ENCODE peak calls at places on chromosomes 7 and 10, in four cellular contexts. One of them, this sample, is unnamed.

GRCh38 chr10:103982639-103983038 is 15.7 kb downstream of the SLK start:
- DNase-seq in activated CD8-positive, alpha-beta memory T cell treated with anti-CD3 and anti-CD28 coated beads for 48 hours: no peak
- DNase-seq in left cardiac atrium: no peak
- DNase-seq in neural crest cell: no peak
- DNase-seq in this sample: no peak

GRCh38 chr7:30159698-30160143 is 24.9 kb downstream of the MTURN start:
- DNase-seq in activated CD8-positive, alpha-beta memory T cell treated with anti-CD3 and anti-CD28 coated beads for 48 hours: no peak
- DNase-seq in left cardiac atrium: no peak
- DNase-seq in neural crest cell: no peak
- DNase-seq in this sample: no peak

GRCh38 chr7:1454471-1455065 is 4.7 kb downstream of the MICALL2 start:
- DNase-seq in activated CD8-positive, alpha-beta memory T cell treated with anti-CD3 and anti-CD28 coated beads for 48 hours: no peak
- DNase-seq in left cardiac atrium: peak
- DNase-seq in neural crest cell: peak
- DNase-seq in this sample: no peak

GRCh38 chr7:47622946-47623640 is 41.2 kb upstream of the TNS3 start:
- DNase-seq in activated CD8-positive, alpha-beta memory T cell treated with anti-CD3 and anti-CD28 coated beads for 48 hours: no peak
- DNase-seq in left cardiac atrium: no peak
- DNase-seq in neural crest cell: no peak
- DNase-seq in this sample: no peak

GRCh38 chr10:12501324-12501723 is 152.0 kb downstream of the CAMK1D start:
- DNase-seq in activated CD8-positive, alpha-beta memory T cell treated with anti-CD3 and anti-CD28 coated beads for 48 hours: no peak
- DNase-seq in left cardiac atrium: no peak
- DNase-seq in neural crest cell: no peak
- DNase-seq in this sample: no peak

GRCh38 chr10:559767-560047 is 129.8 kb downstream of the DIP2C start:
- DNase-seq in activated CD8-positive, alpha-beta memory T cell treated with anti-CD3 and anti-CD28 coated beads for 48 hours: no peak
- DNase-seq in left cardiac atrium: no peak
- DNase-seq in neural crest cell: no peak
- DNase-seq in this sample: no peak

GRCh38 chr10:110528224-110528997 is 30.7 kb downstream of the DUSP5 start:
- DNase-seq in activated CD8-positive, alpha-beta memory T cell treated with anti-CD3 and anti-CD28 coated beads for 48 hours: no peak
- DNase-seq in left cardiac atrium: no peak
- DNase-seq in neural crest cell: no peak
- DNase-seq in this sample: no peak

GRCh38 chr7:84982199-84982598 is 204.7 kb downstream of the SEMA3D start:
- DNase-seq in activated CD8-positive, alpha-beta memory T cell treated with anti-CD3 and anti-CD28 coated beads for 48 hours: no peak
- DNase-seq in left cardiac atrium: no peak
- DNase-seq in neural crest cell: no peak
- DNase-seq in this sample: no peak

GRCh38 chr7:102318482-102318971 is 31.9 kb downstream of the SH2B2 start:
- DNase-seq in activated CD8-positive, alpha-beta memory T cell treated with anti-CD3 and anti-CD28 coated beads for 48 hours: no peak
- DNase-seq in left cardiac atrium: peak
- DNase-seq in neural crest cell: no peak
- DNase-seq in this sample: no peak

GRCh38 chr7:20232848-20233247 is 15.7 kb upstream of the MACC1 start:
- DNase-seq in activated CD8-positive, alpha-beta memory T cell treated with anti-CD3 and anti-CD28 coated beads for 48 hours: no peak
- DNase-seq in left cardiac atrium: no peak
- DNase-seq in neural crest cell: no peak
- DNase-seq in this sample: no peak

GRCh38 chr7:21620054-21620453 is 77.2 kb downstream of the DNAH11 start:
- DNase-seq in activated CD8-positive, alpha-beta memory T cell treated with anti-CD3 and anti-CD28 coated beads for 48 hours: no peak
- DNase-seq in left cardiac atrium: no peak
- DNase-seq in neural crest cell: no peak
- DNase-seq in this sample: no peak

GRCh38 chr7:925601-926000 is 28.9 kb downstream of the ADAP1 start:
- DNase-seq in activated CD8-positive, alpha-beta memory T cell treated with anti-CD3 and anti-CD28 coated beads for 48 hours: peak
- DNase-seq in left cardiac atrium: peak
- DNase-seq in neural crest cell: no peak
- DNase-seq in this sample: no peak

GRCh38 chr7:4845740-4846142 is 16.1 kb downstream of the PAPOLB start:
- DNase-seq in activated CD8-positive, alpha-beta memory T cell treated with anti-CD3 and anti-CD28 coated beads for 48 hours: no peak
- DNase-seq in left cardiac atrium: peak
- DNase-seq in neural crest cell: no peak
- DNase-seq in this sample: no peak

GRCh38 chr10:26441491-26442214 is 3.5 kb downstream of the APBB1IP start:
- DNase-seq in activated CD8-positive, alpha-beta memory T cell treated with anti-CD3 and anti-CD28 coated beads for 48 hours: no peak
- DNase-seq in left cardiac atrium: no peak
- DNase-seq in neural crest cell: no peak
- DNase-seq in this sample: no peak

GRCh38 chr10:122294511-122295422 is 23.7 kb downstream of the BTBD16 start:
- DNase-seq in activated CD8-positive, alpha-beta memory T cell treated with anti-CD3 and anti-CD28 coated beads for 48 hours: no peak
- DNase-seq in left cardiac atrium: no peak
- DNase-seq in neural crest cell: no peak
- DNase-seq in this sample: no peak

GRCh38 chr7:100585511-100586265 is at the start of gene LRCH4:
- DNase-seq in activated CD8-positive, alpha-beta memory T cell treated with anti-CD3 and anti-CD28 coated beads for 48 hours: no peak
- DNase-seq in left cardiac atrium: no peak
- DNase-seq in neural crest cell: no peak
- DNase-seq in this sample: peak

GRCh38 chr7:94975316-94975715 is 67.9 kb downstream of the PPP1R9A start:
- DNase-seq in activated CD8-positive, alpha-beta memory T cell treated with anti-CD3 and anti-CD28 coated beads for 48 hours: no peak
- DNase-seq in left cardiac atrium: no peak
- DNase-seq in neural crest cell: no peak
- DNase-seq in this sample: no peak

GRCh38 chr10:4194231-4194630 is 409.2 kb upstream of the KLF6 start:
- DNase-seq in activated CD8-positive, alpha-beta memory T cell treated with anti-CD3 and anti-CD28 coated beads for 48 hours: no peak
- DNase-seq in left cardiac atrium: no peak
- DNase-seq in neural crest cell: no peak
- DNase-seq in this sample: no peak

GRCh38 chr10:51224610-51225230 is 150.4 kb downstream of the PRKG1 start:
- DNase-seq in activated CD8-positive, alpha-beta memory T cell treated with anti-CD3 and anti-CD28 coated beads for 48 hours: no peak
- DNase-seq in left cardiac atrium: no peak
- DNase-seq in neural crest cell: no peak
- DNase-seq in this sample: no peak

GRCh38 chr7:103148131-103148993 is 537 bp downstream of the NAPEPLD start:
- DNase-seq in activated CD8-positive, alpha-beta memory T cell treated with anti-CD3 and anti-CD28 coated beads for 48 hours: no peak
- DNase-seq in left cardiac atrium: no peak
- DNase-seq in neural crest cell: no peak
- DNase-seq in this sample: no peak

GRCh38 chr7:157046681-157047080 is 36.2 kb upstream of the MNX1 start:
- DNase-seq in activated CD8-positive, alpha-beta memory T cell treated with anti-CD3 and anti-CD28 coated beads for 48 hours: no peak
- DNase-seq in left cardiac atrium: no peak
- DNase-seq in neural crest cell: no peak
- DNase-seq in this sample: no peak

GRCh38 chr7:121545418-121545817 is 149.3 kb upstream of the FAM3C start:
- DNase-seq in activated CD8-positive, alpha-beta memory T cell treated with anti-CD3 and anti-CD28 coated beads for 48 hours: no peak
- DNase-seq in left cardiac atrium: no peak
- DNase-seq in neural crest cell: no peak
- DNase-seq in this sample: no peak

GRCh38 chr10:31315453-31315852 is 3.6 kb upstream of the ZEB1 start:
- DNase-seq in activated CD8-positive, alpha-beta memory T cell treated with anti-CD3 and anti-CD28 coated beads for 48 hours: no peak
- DNase-seq in left cardiac atrium: peak
- DNase-seq in neural crest cell: no peak
- DNase-seq in this sample: no peak

GRCh38 chr7:23230586-23231195 is 15.9 kb upstream of the GPNMB start:
- DNase-seq in activated CD8-positive, alpha-beta memory T cell treated with anti-CD3 and anti-CD28 coated beads for 48 hours: no peak
- DNase-seq in left cardiac atrium: no peak
- DNase-seq in neural crest cell: peak
- DNase-seq in this sample: no peak

GRCh38 chr7:81690251-81690650 is 79.6 kb downstream of the HGF start:
- DNase-seq in activated CD8-positive, alpha-beta memory T cell treated with anti-CD3 and anti-CD28 coated beads for 48 hours: no peak
- DNase-seq in left cardiac atrium: no peak
- DNase-seq in neural crest cell: no peak
- DNase-seq in this sample: no peak

GRCh38 chr10:96721207-96721572 is 876 bp upstream of the PIK3AP1 start:
- DNase-seq in activated CD8-positive, alpha-beta memory T cell treated with anti-CD3 and anti-CD28 coated beads for 48 hours: no peak
- DNase-seq in left cardiac atrium: no peak
- DNase-seq in neural crest cell: no peak
- DNase-seq in this sample: no peak

GRCh38 chr10:35306852-35307251 is 29.5 kb upstream of the CCNY start:
- DNase-seq in activated CD8-positive, alpha-beta memory T cell treated with anti-CD3 and anti-CD28 coated beads for 48 hours: no peak
- DNase-seq in left cardiac atrium: no peak
- DNase-seq in neural crest cell: no peak
- DNase-seq in this sample: no peak

GRCh38 chr10:72810976-72811375 is 82.6 kb upstream of the OIT3 start:
- DNase-seq in activated CD8-positive, alpha-beta memory T cell treated with anti-CD3 and anti-CD28 coated beads for 48 hours: no peak
- DNase-seq in left cardiac atrium: no peak
- DNase-seq in neural crest cell: no peak
- DNase-seq in this sample: no peak

GRCh38 chr7:36390199-36391090 is 783 bp downstream of the ANLN start:
- DNase-seq in activated CD8-positive, alpha-beta memory T cell treated with anti-CD3 and anti-CD28 coated beads for 48 hours: peak
- DNase-seq in left cardiac atrium: peak
- DNase-seq in neural crest cell: peak
- DNase-seq in this sample: no peak

GRCh38 chr10:49738616-49739360 is 23.3 kb downstream of the OGDHL start:
- DNase-seq in activated CD8-positive, alpha-beta memory T cell treated with anti-CD3 and anti-CD28 coated beads for 48 hours: no peak
- DNase-seq in left cardiac atrium: no peak
- DNase-seq in neural crest cell: no peak
- DNase-seq in this sample: no peak

GRCh38 chr10:15453921-15454320 is 82.8 kb upstream of the FAM171A1 start:
- DNase-seq in activated CD8-positive, alpha-beta memory T cell treated with anti-CD3 and anti-CD28 coated beads for 48 hours: no peak
- DNase-seq in left cardiac atrium: no peak
- DNase-seq in neural crest cell: no peak
- DNase-seq in this sample: no peak

GRCh38 chr10:88157981-88158465 is 294.6 kb downstream of the PTEN start:
- DNase-seq in activated CD8-positive, alpha-beta memory T cell treated with anti-CD3 and anti-CD28 coated beads for 48 hours: no peak
- DNase-seq in left cardiac atrium: no peak
- DNase-seq in neural crest cell: no peak
- DNase-seq in this sample: no peak

GRCh38 chr7:20344396-20344795 is 13.7 kb downstream of the ITGB8 start:
- DNase-seq in activated CD8-positive, alpha-beta memory T cell treated with anti-CD3 and anti-CD28 coated beads for 48 hours: no peak
- DNase-seq in left cardiac atrium: no peak
- DNase-seq in neural crest cell: no peak
- DNase-seq in this sample: no peak

GRCh38 chr7:63968629-63969028 is 30.0 kb upstream of the ZNF722 start:
- DNase-seq in activated CD8-positive, alpha-beta memory T cell treated with anti-CD3 and anti-CD28 coated beads for 48 hours: no peak
- DNase-seq in left cardiac atrium: no peak
- DNase-seq in neural crest cell: no peak
- DNase-seq in this sample: no peak

GRCh38 chr7:2936301-2936700 is 92.2 kb upstream of the GNA12 start:
- DNase-seq in activated CD8-positive, alpha-beta memory T cell treated with anti-CD3 and anti-CD28 coated beads for 48 hours: no peak
- DNase-seq in left cardiac atrium: no peak
- DNase-seq in neural crest cell: no peak
- DNase-seq in this sample: no peak